ENCODE peak calls at places on chromosomes 3 and 15, in four cellular contexts. D is ovary, G is sigmoid colon, J is cardiac fibroblast. Y is an unnamed sample.

GRCh38 chr15:40103124-40103858 is 5.4 kb downstream of the BMF start:
- DNase-seq in G (peak), J (peak), D (peak), Y (peak)

GRCh38 chr3:42979044-42979962 is at the start of gene GASK1A:
- DNase-seq in D (peak), G (peak), J (no peak), Y (peak)

GRCh38 chr3:113166357-113166718 is 45.0 kb upstream of the BOC start:
- DNase-seq in G (no peak), J (no peak), D (no peak), Y (no peak)

GRCh38 chr3:115272036-115272824 is 125.1 kb upstream of the ZBTB20 start:
- DNase-seq in J (peak), D (no peak), G (no peak), Y (no peak)

GRCh38 chr15:78072080-78072892 is 5.2 kb downstream of the TBC1D2B start:
- DNase-seq in D (peak), J (peak), G (peak), Y (no peak)

GRCh38 chr3:83849331-83849730 is 1109.5 kb upstream of the CADM2 start:
- DNase-seq in G (no peak), D (no peak), J (no peak), Y (no peak)

GRCh38 chr3:77524467-77524866 is 484.6 kb downstream of the ROBO2 start:
- DNase-seq in D (no peak), J (no peak), G (no peak), Y (no peak)

GRCh38 chr15:70768247-70768883 is 5.0 kb upstream of the UACA start:
- DNase-seq in J (no peak), D (no peak), G (no peak), Y (no peak)

GRCh38 chr15:40155270-40155910 is 5.5 kb upstream of the BUB1B start:
- DNase-seq in G (no peak), D (no peak), J (no peak), Y (peak)

GRCh38 chr15:55526559-55527036 is 18.6 kb upstream of the DNAAF4 start:
- DNase-seq in J (peak), D (no peak), G (no peak), Y (peak)

GRCh38 chr3:175672119-175672689 is 813.1 kb downstream of the NAALADL2 start:
- DNase-seq in J (peak), D (no peak), G (no peak), Y (peak)

GRCh38 chr15:64127521-64128275 is 23.8 kb upstream of the SNX22 start:
- DNase-seq in D (no peak), G (no peak), J (no peak), Y (no peak)

GRCh38 chr3:53491276-53491675 is 3.1 kb upstream of the CACNA1D start:
- DNase-seq in G (no peak), J (no peak), D (no peak), Y (no peak)

GRCh38 chr3:27252646-27253045 is 116.5 kb downstream of the NEK10 start:
- DNase-seq in J (no peak), G (no peak), D (no peak), Y (no peak)

GRCh38 chr15:53246996-53247395 is 456.9 kb upstream of the ONECUT1 start:
- DNase-seq in G (no peak), J (no peak), D (no peak), Y (no peak)

GRCh38 chr3:115111632-115112031 is 35.5 kb downstream of the ZBTB20 start:
- DNase-seq in D (no peak), J (no peak), G (no peak), Y (no peak)

GRCh38 chr3:46955801-46956259 is 20.7 kb downstream of the CCDC12 start:
- DNase-seq in J (no peak), G (no peak), D (no peak), Y (no peak)

GRCh38 chr15:57640935-57641682 is 49.4 kb downstream of the MYZAP start:
- DNase-seq in D (no peak), G (no peak), J (peak), Y (no peak)

GRCh38 chr3:190526787-190527767 is 13.2 kb downstream of the IL1RAP start:
- DNase-seq in D (no peak), G (no peak), J (peak), Y (no peak)

GRCh38 chr3:23810342-23811116 is 4.8 kb downstream of the UBE2E1 start:
- DNase-seq in D (peak), G (peak), J (peak), Y (no peak)

GRCh38 chr3:124883766-124884473 is 3.2 kb downstream of the ITGB5 start:
- DNase-seq in D (no peak), G (peak), J (no peak), Y (no peak)

GRCh38 chr15:73691398-73691797 is 7.2 kb downstream of the CD276 start:
- DNase-seq in J (peak), D (no peak), G (peak), Y (no peak)

GRCh38 chr15:33206366-33206765 is 11.9 kb upstream of the FMN1 start:
- DNase-seq in J (no peak), G (no peak), D (no peak), Y (no peak)

GRCh38 chr15:33207646-33208045 is 13.1 kb upstream of the FMN1 start:
- DNase-seq in J (no peak), G (no peak), D (no peak), Y (no peak)

GRCh38 chr15:33209575-33210519 is 15.3 kb upstream of the FMN1 start:
- DNase-seq in D (no peak), G (no peak), J (no peak), Y (no peak)

GRCh38 chr15:33215941-33216872 is 21.7 kb upstream of the FMN1 start:
- DNase-seq in J (peak), G (no peak), D (no peak), Y (no peak)

DNA sequence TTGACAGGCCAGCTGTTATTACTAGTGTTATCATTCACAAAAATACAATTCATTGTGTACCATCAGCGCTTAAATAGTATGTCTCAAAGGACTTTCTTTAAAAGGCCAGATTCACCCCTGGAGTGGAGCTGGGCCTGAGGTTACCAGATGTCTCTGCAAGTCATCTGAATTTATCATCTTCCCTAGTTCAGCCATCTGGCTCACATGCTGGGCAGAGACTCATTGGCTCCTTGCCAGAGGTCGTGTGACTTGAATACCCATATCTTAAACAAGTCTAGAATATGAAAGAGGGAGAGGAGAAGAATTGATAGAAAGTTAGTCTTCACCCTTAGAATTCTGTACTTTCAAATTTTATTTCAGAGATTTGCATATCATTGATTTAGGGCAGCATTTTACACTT is 16.9 kb upstream of the FMN1 start:
- DNase-seq in J (peak), D (no peak), G (peak), Y (no peak)
- TF ChIP-seq CTCF in J (no peak), D (no peak), G (no peak), Y (no peak)

DNA sequence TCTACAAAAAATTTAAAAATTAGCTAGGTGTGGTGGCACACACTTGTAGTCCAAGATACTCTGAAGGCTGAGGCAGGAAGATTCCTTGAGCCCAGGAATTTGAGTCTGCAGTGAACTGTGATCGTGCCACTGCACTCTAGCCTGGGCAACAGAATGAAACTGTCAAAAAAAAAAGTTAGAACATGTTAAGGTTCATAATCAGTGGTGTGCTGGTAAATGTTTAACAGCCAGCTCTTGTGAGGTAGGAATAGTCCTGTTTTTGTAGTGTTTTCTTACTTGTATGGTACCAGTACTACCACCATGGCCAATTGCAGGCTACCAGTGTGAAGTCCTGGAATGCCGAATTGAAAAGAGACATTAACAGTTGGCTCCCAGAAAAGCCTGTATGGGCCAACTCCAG is 50.7 kb downstream of the ATG7 start:
- DNase-seq in G (no peak), J (no peak), D (no peak), Y (no peak)
- H3K4me3 ChIP-seq in G (no peak), J (no peak), D (no peak), Y (no peak)

GRCh38 chr15:101320501-101321052 is 25.5 kb upstream of the SNRPA1 start:
- DNase-seq in G (peak), J (peak), D (no peak), Y (no peak)
- TF ChIP-seq CTCF in G (no peak), J (peak), D (no peak), Y (no peak)

DNA sequence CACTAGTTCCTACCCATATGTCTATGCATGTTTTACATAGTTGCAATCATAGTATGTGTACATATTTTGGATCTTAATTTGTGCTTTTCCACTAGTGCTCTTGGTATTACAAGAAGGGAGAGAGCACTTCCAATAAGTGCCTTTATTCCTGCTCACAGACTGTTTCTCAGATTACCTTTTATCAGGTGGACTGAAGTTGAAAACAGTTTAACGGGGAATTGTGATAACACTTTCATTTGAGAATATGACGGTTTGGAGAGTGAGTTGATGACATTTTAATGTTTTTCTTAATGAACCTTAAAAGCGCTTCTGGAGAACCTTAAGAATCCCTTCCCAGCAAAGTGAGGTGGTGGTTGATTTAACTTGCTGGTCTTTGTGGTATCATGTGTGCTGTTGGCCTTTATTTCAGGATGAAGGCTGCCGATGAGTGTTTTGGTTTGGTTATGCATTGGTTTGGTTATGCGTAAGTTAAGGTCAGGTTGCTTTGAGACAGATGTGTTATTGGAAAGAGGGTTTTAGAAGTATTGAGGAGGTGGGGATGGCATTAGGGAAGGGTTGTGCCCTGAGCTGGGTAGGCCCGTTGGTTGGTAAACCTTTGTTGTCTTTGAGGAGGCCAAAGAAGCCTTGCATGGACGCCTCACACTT is 2.8 kb downstream of the EDEM1 start:
- DNase-seq in J (no peak), D (no peak), G (no peak), Y (no peak)
- H3K4me3 ChIP-seq in J (no peak), D (no peak), G (no peak), Y (no peak)

DNA sequence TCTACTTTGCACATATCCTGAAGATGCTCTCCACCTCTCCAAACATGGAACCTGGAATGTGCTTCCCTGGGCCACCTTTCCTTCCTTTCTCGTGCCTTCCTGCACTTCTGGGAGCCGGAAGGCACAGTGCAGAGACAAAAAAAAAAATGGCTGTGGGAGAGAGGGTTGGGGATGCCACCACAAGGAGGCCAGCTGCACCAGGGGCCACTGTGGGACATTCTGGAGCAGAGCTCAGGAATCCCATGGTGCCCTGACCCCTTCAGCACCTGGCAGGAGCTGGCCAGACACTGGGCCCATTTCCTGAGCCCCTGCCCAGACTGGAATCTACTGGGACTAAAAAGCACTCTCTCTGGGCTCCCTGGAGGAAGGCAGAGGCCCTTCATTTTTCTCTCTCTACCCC is 7.9 kb upstream of the BCL2L10 start:
- DNase-seq in D (no peak), G (no peak), J (no peak), Y (no peak)
- TF ChIP-seq CTCF in D (no peak), G (no peak), J (no peak), Y (no peak)

GRCh38 chr3:11847035-11847394 is 330 bp upstream of the TAMM41 start:
- DNase-seq in D (no peak), G (no peak), J (no peak), Y (no peak)
- H3K4me3 ChIP-seq in D (peak), G (peak), J (peak), Y (peak)

DNA sequence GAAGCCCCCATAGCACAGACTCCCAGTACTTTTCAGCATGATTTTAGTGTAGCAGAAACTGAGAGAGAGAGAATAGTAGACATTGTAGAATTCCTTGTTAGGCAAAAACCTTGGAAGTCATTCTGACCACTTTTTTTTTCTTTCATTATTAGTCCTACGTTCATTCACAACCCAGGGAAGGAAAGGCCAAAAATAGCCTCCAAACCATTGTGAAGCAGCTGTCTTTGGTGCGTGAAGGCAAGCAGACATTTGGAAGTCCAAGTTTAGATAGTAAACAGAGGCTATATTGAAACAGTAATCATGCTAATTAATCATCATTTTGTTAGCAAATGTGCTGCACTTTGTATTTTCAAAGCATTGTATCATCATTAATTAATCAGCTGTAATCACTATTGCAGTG is 34.5 kb downstream of the CCDC54 start:
- DNase-seq in G (no peak), D (no peak), J (no peak), Y (no peak)
- TF ChIP-seq CTCF in G (no peak), D (no peak), J (no peak), Y (no peak)

Y was measured in LNCaP clone FGC.